ENCODE peak calls at places on chromosome 9, in nine cellular contexts. T is MM.1S, N is right atrium auricular region, Y is tibial nerve, A is heart right ventricle, J is heart left ventricle, F is HepG2, V is A549, D is stomach. K is an unnamed sample.

GRCh38 chr9:112200699-112201098 is 25.6 kb upstream of the SUSD1 start:
- DNase-seq in T (no peak), N (no peak), Y (no peak), A (no peak), J (no peak), F (no peak), V (no peak), D (no peak), K (no peak)

GRCh38 chr9:124675261-124676158 is 95.6 kb downstream of the NR6A1 start:
- DNase-seq in T (no peak), N (no peak), Y (no peak), A (no peak), J (no peak), F (no peak), V (no peak), D (no peak), K (no peak)

GRCh38 chr9:73034962-73035361 is 82.1 kb upstream of the ALDH1A1 start:
- DNase-seq in T (no peak), N (no peak), Y (no peak), A (no peak), J (no peak), F (no peak), V (no peak), D (no peak), K (no peak)

GRCh38 chr9:92278117-92278516 is 15.4 kb downstream of the IARS1 start:
- DNase-seq in T (no peak), N (no peak), Y (no peak), A (no peak), J (no peak), F (no peak), V (no peak), D (no peak), K (no peak)

GRCh38 chr9:3528466-3528865 is 2.7 kb upstream of the RFX3 start:
- DNase-seq in T (no peak), N (no peak), Y (no peak), A (no peak), J (no peak), F (no peak), V (no peak), D (no peak), K (no peak)

GRCh38 chr9:18796871-18797270 is 236.1 kb downstream of the SAXO1 start:
- DNase-seq in T (no peak), N (no peak), Y (no peak), A (no peak), J (no peak), F (no peak), V (no peak), D (no peak), K (no peak)

GRCh38 chr9:21558079-21558478 is 76.0 kb upstream of the IFNE start:
- DNase-seq in T (no peak), N (no peak), Y (no peak), A (no peak), J (no peak), F (no peak), V (no peak), D (no peak), K (no peak)

GRCh38 chr9:93869863-93870262 is 85.3 kb downstream of the BARX1 start:
- DNase-seq in T (no peak), N (no peak), Y (no peak), A (no peak), J (no peak), F (no peak), V (no peak), D (no peak), K (no peak)

GRCh38 chr9:114282507-114282906 is 40.4 kb upstream of the ORM1 start:
- DNase-seq in T (peak; percentile 45), N (no peak), Y (no peak), A (no peak), J (peak; percentile 7), F (no peak), V (no peak), D (no peak), K (peak; percentile 30)

GRCh38 chr9:15138357-15138686 is 168.7 kb downstream of the TTC39B start:
- DNase-seq in T (no peak), N (no peak), Y (no peak), A (no peak), J (no peak), F (no peak), V (no peak), D (no peak), K (no peak)

GRCh38 chr9:93954436-93955355 is at the start of gene BARX1:
- DNase-seq in T (no peak), N (no peak), Y (no peak), A (no peak), J (no peak), F (no peak), V (no peak), D (no peak), K (peak; percentile 75)

GRCh38 chr9:116860509-116861120 is 173.5 kb downstream of the TRIM32 start:
- DNase-seq in T (no peak), N (peak; percentile 68), Y (peak; percentile 62), A (peak; percentile 33), J (peak; percentile 68), F (peak; percentile 49), V (peak; percentile 76), D (peak; percentile 70), K (peak; percentile 66)

GRCh38 chr9:35106343-35106730 is 3.4 kb upstream of the STOML2 start:
- DNase-seq in T (no peak), N (no peak), Y (no peak), A (no peak), J (no peak), F (no peak), V (no peak), D (no peak), K (no peak)

DNA sequence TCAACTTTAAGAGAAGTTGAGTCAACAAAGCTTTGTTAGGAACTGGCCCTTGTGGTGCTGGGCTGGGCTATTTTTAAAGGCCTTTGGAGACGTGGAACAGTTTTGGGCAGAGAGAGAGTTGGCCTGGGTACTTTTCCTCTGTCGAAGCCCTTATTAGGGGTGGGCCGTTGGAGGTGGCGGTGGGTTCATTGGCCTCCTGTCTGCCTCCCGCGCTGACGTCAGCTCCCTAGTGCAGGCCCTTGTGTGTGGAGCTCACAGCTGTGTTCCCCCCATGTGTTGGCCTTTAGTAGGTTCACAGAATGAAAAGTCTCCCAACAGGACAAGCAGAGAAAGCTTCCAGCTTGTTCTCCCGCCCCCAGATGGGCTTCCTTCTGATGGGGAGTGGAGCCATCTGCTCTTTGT is 2.7 kb downstream of the NCS1 start:
- DNase-seq in T (no peak), N (no peak), Y (no peak), A (no peak), J (peak; percentile 28), F (no peak), V (no peak), D (no peak), K (no peak)
- H3K27ac ChIP-seq in T (no peak overlapping the region), N (peak overlapping the region; percentile 16), Y (no peak overlapping the region), A (no peak overlapping the region), J (no peak overlapping the region), F (no peak overlapping the region), V (no peak overlapping the region), D (peak overlapping the region; percentile 56), K (no peak overlapping the region)

GRCh38 chr9:126374366-126374781 is 47.7 kb downstream of the MVB12B start:
- DNase-seq in T (no peak), N (no peak), Y (no peak), A (no peak), J (no peak), F (peak; percentile 78), V (no peak), D (no peak), K (no peak)
- H3K4me1 ChIP-seq in T (peaks cover 5% of the 10 kb centered on the region), N (peaks cover 30% of the 10 kb centered on the region), Y (no peaks in the 10 kb centered on the region), A (peaks cover 7% of the 10 kb centered on the region), J (peaks cover 44% of the 10 kb centered on the region), F (peaks cover 91% of the 10 kb centered on the region), V (peaks cover 25% of the 10 kb centered on the region), D (peaks cover 65% of the 10 kb centered on the region), K (no peaks in the 10 kb centered on the region)

GRCh38 chr9:83061036-83061435 is 1.9 kb downstream of the RASEF start:
- DNase-seq in T (no peak), N (no peak), Y (no peak), A (no peak), J (no peak), F (no peak), V (peak; percentile 44), D (no peak), K (no peak)

GRCh38 chr9:83062011-83062652 is 810 bp downstream of the RASEF start:
- DNase-seq in T (no peak), N (no peak), Y (no peak), A (no peak), J (no peak), F (no peak), V (peak; percentile 62), D (peak; percentile 80), K (peak; percentile 89)

GRCh38 chr9:83060557-83060956 is 2.4 kb downstream of the RASEF start:
- DNase-seq in T (no peak), N (no peak), Y (no peak), A (no peak), J (no peak), F (no peak), V (peak; percentile 34), D (peak; percentile 58), K (peak; percentile 45)

GRCh38 chr9:83065233-83065632 is 2.3 kb upstream of the RASEF start:
- DNase-seq in T (no peak), N (no peak), Y (no peak), A (no peak), J (no peak), F (no peak), V (no peak), D (no peak), K (no peak)

DNA sequence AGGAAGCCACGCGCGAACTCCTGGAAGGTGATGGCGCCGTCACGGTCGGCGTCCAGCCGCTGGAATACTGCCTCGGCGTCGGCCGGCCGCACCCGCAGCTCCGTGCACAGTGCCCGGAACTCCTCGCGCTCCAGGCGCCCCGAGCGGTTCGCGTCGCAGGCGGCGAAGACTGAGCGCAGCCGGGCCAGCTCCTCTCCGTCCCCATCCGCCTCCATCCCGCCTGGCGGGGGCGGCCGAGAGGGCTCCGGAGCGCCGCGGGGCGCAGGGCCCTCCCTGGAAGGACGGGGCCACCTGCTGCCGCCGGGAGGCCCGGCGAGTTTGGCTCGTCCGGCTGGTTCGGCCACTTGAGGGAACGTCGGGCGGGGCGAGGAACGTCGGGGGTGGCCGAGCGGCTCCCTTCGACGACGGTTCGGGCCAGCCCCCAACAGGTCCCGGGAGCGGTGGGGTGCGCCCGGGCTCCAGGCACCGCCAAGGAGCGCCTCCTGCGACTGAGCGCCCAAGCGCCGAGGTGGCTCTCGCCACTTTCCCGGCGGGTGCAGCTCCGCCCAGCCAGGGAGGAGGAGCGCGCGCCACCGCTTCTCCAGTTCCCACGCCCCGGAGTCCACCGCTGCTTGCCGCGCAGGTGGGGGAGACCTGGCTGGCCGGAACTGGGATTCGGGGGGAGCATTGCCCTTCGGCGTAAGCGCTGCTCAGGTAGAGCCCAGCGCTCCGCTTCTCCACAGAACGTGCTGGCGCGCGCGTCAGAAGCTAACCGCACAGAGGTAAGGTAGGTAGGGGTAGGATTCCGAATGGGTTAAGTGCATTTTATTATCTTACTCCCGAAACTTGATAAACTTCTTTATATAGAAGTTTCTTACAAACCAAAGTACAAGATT is at the start of gene RASEF:
- DNase-seq in T (no peak), N (no peak), Y (no peak), A (peak; percentile 22), J (no peak), F (no peak), V (peak; percentile 62), D (peak; percentile 82), K (peak; percentile 93)
- H3K27ac ChIP-seq in T (no peak within 1 kb of the TSS), N (no peak within 1 kb of the TSS), Y (no peak within 1 kb of the TSS), A (no peak within 1 kb of the TSS), J (no peak within 1 kb of the TSS), F (no peak within 1 kb of the TSS), V (peak within 1 kb of the TSS; percentile 95), D (peak within 1 kb of the TSS; percentile 95), K (peak within 1 kb of the TSS; percentile 95)

DNA sequence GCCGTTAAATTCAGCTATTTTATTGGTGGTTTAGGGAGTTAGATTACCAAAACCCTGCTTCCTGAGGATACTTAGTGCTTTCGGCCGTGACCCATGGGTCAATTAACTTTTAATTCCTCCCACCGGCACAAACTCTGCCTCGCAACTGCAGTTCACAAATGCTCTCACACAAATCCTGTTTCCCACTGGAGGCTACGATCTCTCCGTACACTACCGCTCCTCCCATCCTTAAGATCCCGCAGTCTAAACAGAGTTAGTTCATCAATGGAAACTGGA is 440 bp upstream of the NAIF1 start:
- DNase-seq in T (no peak), N (no peak), Y (no peak), A (no peak), J (no peak), F (no peak), V (no peak), D (no peak), K (no peak)
- H3K4me1 ChIP-seq in T (peaks cover 26% of the 10 kb centered on the region), N (peaks cover 48% of the 10 kb centered on the region), Y (no peaks in the 10 kb centered on the region), A (peaks cover 9% of the 10 kb centered on the region), J (peaks cover 70% of the 10 kb centered on the region), F (peaks cover 53% of the 10 kb centered on the region), V (peaks cover 36% of the 10 kb centered on the region), D (peaks cover 77% of the 10 kb centered on the region), K (peaks cover 22% of the 10 kb centered on the region)